ENCODE peak calls at places on chromosomes 7 and 10, in nine cellular contexts. F is HAP-1, A is NT2/D1, O is upper lobe of right lung, Z is cardiac muscle cell, X is lung, S is IMR-90, U is thoracic aorta, G is ovary. T is an unnamed sample.

GRCh38 chr10:120457431-120458172 is 575 bp downstream of the PLPP4 start:
- DNase-seq in F (no peak), A (no peak), O (no peak), Z (no peak), X (peak; percentile 25), S (no peak), U (no peak), G (no peak), T (no peak)

GRCh38 chr7:31487476-31487875 is 26.4 kb upstream of the ITPRID1 start:
- DNase-seq in F (no peak), A (no peak), O (no peak), Z (no peak), X (no peak), S (no peak), U (no peak), G (no peak), T (no peak)

GRCh38 chr10:53894145-53894544 is 906.9 kb downstream of the PCDH15 start:
- DNase-seq in F (no peak), A (no peak), O (no peak), Z (no peak), X (no peak), S (no peak), U (no peak), G (no peak), T (no peak)

GRCh38 chr10:68665841-68666240 is 55.2 kb upstream of the CCAR1 start:
- DNase-seq in F (no peak), A (no peak), O (no peak), Z (no peak), X (no peak), S (peak; percentile 56), U (no peak), G (no peak), T (no peak)

GRCh38 chr7:115941703-115942268 is 88.8 kb downstream of the TFEC start:
- DNase-seq in F (no peak), A (no peak), O (no peak), Z (no peak), X (no peak), S (peak; percentile 13), U (no peak), G (no peak), T (no peak)

GRCh38 chr7:73828107-73828803 is 2.5 kb upstream of the CLDN4 start:
- DNase-seq in F (no peak), A (no peak), O (no peak), Z (no peak), X (no peak), S (peak; percentile 64), U (no peak), G (no peak), T (no peak)

GRCh38 chr10:121112618-121113384 is 261.6 kb downstream of the WDR11 start:
- DNase-seq in F (no peak), A (no peak), O (no peak), Z (no peak), X (no peak), S (no peak), U (no peak), G (no peak), T (no peak)

GRCh38 chr7:46253500-46253899 is 332.4 kb upstream of the IGFBP3 start:
- DNase-seq in F (no peak), A (no peak), O (no peak), Z (no peak), X (no peak), S (no peak), U (no peak), G (no peak), T (no peak)

GRCh38 chr10:97128851-97129186 is 56.9 kb downstream of the SLIT1 start:
- DNase-seq in F (no peak), A (no peak), O (no peak), Z (no peak), X (no peak), S (no peak), U (no peak), G (no peak), T (no peak)

DNA sequence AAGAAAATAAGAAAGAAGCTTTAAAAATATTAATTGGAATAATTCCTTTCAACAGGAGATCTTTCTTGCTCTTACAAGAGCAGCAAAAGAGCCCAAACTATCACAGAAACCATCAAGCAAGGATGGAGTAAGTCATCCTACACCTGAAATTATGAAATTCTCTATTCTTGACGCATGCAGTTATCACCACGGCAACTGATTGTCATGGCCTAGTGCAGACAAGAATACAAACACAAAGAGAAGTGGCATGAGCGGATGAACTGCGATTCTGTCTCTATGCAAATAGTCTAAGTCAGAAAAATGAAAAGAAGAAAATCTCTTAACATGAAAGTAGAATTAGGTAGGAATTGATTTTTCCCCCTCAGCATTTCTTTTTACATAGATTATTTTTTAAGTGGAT is 54.8 kb upstream of the SLC35B4 start:
- DNase-seq in F (no peak), A (no peak), O (no peak), Z (no peak), X (no peak), S (no peak), U (no peak), G (no peak), T (no peak)
- H3K4me1 ChIP-seq in F (no peaks in the 10 kb centered on the region), A (no peaks in the 10 kb centered on the region), O (peaks cover 8% of the 10 kb centered on the region), Z (no peaks in the 10 kb centered on the region), X (no peaks in the 10 kb centered on the region), S (peaks cover 2% of the 10 kb centered on the region), U (no peaks in the 10 kb centered on the region), G (no peaks in the 10 kb centered on the region), T (no peaks in the 10 kb centered on the region)

GRCh38 chr7:114084381-114085312 is 165.8 kb upstream of the PPP1R3A start:
- DNase-seq in F (no peak), A (no peak), O (peak; percentile 74), Z (peak; percentile 54), X (peak; percentile 47), S (no peak), U (no peak), G (peak; percentile 67), T (peak; percentile 71)

GRCh38 chr7:114082934-114083647 is 164.3 kb upstream of the PPP1R3A start:
- DNase-seq in F (no peak), A (no peak), O (peak; percentile 67), Z (peak; percentile 35), X (no peak), S (no peak), U (no peak), G (peak; percentile 59), T (peak; percentile 59)

GRCh38 chr7:114082567-114082933 is 163.7 kb upstream of the PPP1R3A start:
- DNase-seq in F (no peak), A (no peak), O (no peak), Z (peak; percentile 5), X (no peak), S (no peak), U (no peak), G (no peak), T (no peak)

GRCh38 chr7:114083714-114084113 is 164.9 kb upstream of the PPP1R3A start:
- DNase-seq in F (no peak), A (no peak), O (no peak), Z (peak; percentile 5), X (no peak), S (no peak), U (no peak), G (no peak), T (no peak)

GRCh38 chr7:114081606-114082425 is 163.0 kb upstream of the PPP1R3A start:
- DNase-seq in F (peak; percentile 54), A (no peak), O (no peak), Z (peak; percentile 33), X (no peak), S (peak; percentile 70), U (no peak), G (no peak), T (no peak)
- H3K27me3 ChIP-seq in F (peaks cover 41% of the 10 kb centered on the region), A (peaks cover 43% of the 10 kb centered on the region), O (peaks cover 47% of the 10 kb centered on the region), Z (peaks cover 81% of the 10 kb centered on the region), X (peaks cover 5% of the 10 kb centered on the region), S (peaks cover 38% of the 10 kb centered on the region), U (no peaks in the 10 kb centered on the region), G (no peaks in the 10 kb centered on the region), T (no peaks in the 10 kb centered on the region)

DNA sequence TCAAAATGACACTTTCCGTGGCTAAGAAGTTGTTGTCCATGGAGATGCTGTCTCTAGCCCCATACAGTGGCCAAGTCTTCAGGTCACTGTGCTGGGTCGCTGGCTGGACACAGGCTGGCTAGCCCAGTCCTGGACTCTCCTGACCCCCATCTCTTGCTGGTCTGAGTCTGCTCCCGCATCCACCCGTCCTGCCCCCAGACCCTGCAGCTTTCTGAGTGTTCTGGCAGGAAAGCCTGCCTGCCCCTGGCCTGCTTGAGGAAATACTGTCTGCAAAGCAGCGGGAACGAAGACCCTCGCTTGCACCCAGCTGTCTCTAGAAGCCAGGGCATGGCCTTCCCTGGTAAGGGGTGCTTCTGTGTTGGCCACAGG is 850 bp downstream of the ARHGAP22 start:
- DNase-seq in F (no peak), A (no peak), O (no peak), Z (no peak), X (no peak), S (no peak), U (no peak), G (no peak), T (no peak)
- H3K4me3 ChIP-seq in F (no peak overlapping the region), A (peak overlapping the region; percentile 65), O (peak overlapping the region; percentile 41), Z (no peak overlapping the region), X (no peak overlapping the region), S (peak overlapping the region; percentile 86), U (peak overlapping the region; percentile 67), G (no peak overlapping the region), T (no peak overlapping the region)

GRCh38 chr10:43393606-43394360 is 15.2 kb downstream of the HNRNPF start:
- DNase-seq in F (no peak), A (no peak), O (no peak), Z (no peak), X (no peak), S (no peak), U (no peak), G (no peak), T (no peak)

GRCh38 chr10:43395571-43396060 is 13.4 kb downstream of the HNRNPF start:
- DNase-seq in F (no peak), A (no peak), O (no peak), Z (no peak), X (no peak), S (peak; percentile 28), U (no peak), G (peak; percentile 51), T (no peak)

GRCh38 chr10:43396061-43396927 is 12.7 kb downstream of the HNRNPF start:
- DNase-seq in F (peak; percentile 78), A (no peak), O (peak; percentile 93), Z (peak; percentile 88), X (peak; percentile 81), S (peak; percentile 58), U (no peak), G (peak; percentile 88), T (peak; percentile 81)

GRCh38 chr10:43392757-43393156 is 16.2 kb downstream of the HNRNPF start:
- DNase-seq in F (no peak), A (no peak), O (no peak), Z (no peak), X (no peak), S (no peak), U (no peak), G (no peak), T (no peak)

GRCh38 chr10:43394868-43395267 is 14.1 kb downstream of the HNRNPF start:
- DNase-seq in F (no peak), A (no peak), O (no peak), Z (no peak), X (no peak), S (no peak), U (no peak), G (no peak), T (no peak)
- H3K4me1 ChIP-seq in F (peaks cover 34% of the 10 kb centered on the region), A (peaks cover 5% of the 10 kb centered on the region), O (peaks cover 55% of the 10 kb centered on the region), Z (peaks cover 13% of the 10 kb centered on the region), X (peaks cover 16% of the 10 kb centered on the region), S (peaks cover 11% of the 10 kb centered on the region), U (peaks cover 13% of the 10 kb centered on the region), G (peaks cover 18% of the 10 kb centered on the region), T (peaks cover 10% of the 10 kb centered on the region)

GRCh38 chr10:129961274-129961839 is 2.7 kb downstream of the EBF3 start:
- DNase-seq in F (no peak), A (no peak), O (no peak), Z (no peak), X (no peak), S (no peak), U (no peak), G (no peak), T (no peak)
- H3K27me3 ChIP-seq in F (no peaks in the 10 kb centered on the region), A (peaks cover 90% of the 10 kb centered on the region), O (peaks cover 93% of the 10 kb centered on the region), Z (peaks cover 98% of the 10 kb centered on the region), X (peaks cover 51% of the 10 kb centered on the region), S (peaks cover 59% of the 10 kb centered on the region), U (peaks cover 24% of the 10 kb centered on the region), G (peaks cover 10% of the 10 kb centered on the region), T (no peaks in the 10 kb centered on the region)

T was measured in right cardiac atrium.